ENCODE peak calls at places on chromosomes 2 and 18, in nine cellular contexts. Y is activated CD4-positive, CD25-positive, alpha-beta regulatory T cell treated with anti-CD3 and anti-CD28 coated beads, Interleukin-2, amount 50 U/mL, for 72 hours; M is GM10248; C is NCI-H2029; P is mucosa of gallbladder; F is NB4; B is NCI-H460; G is stimulated activated CD8-positive, alpha-beta memory T cell treated with anti-CD3 and anti-CD28 coated beads, Interleukin-4, amount 100 ng/mL, for 4 hours; L is epithelial cell of esophagus. H is an unnamed sample.

GRCh38 chr2:231604101-231604684 is 11.5 kb downstream of the TEX44 start:
- DNase-seq in Y (no peak), M (peak), C (no peak), P (peak), F (no peak), B (no peak), G (no peak), L (peak), H (peak)

GRCh38 chr2:240597054-240597418 is 10.5 kb downstream of the CAPN10 start:
- DNase-seq in Y (peak), M (no peak), C (no peak), P (no peak), F (no peak), B (no peak), G (no peak), L (no peak), H (no peak)

GRCh38 chr2:241776336-241777166 is at the start of gene GAL3ST2:
- DNase-seq in Y (peak), M (no peak), C (no peak), P (no peak), F (no peak), B (no peak), G (no peak), L (no peak), H (no peak)

GRCh38 chr2:205680067-205680466 is 2.2 kb upstream of the NRP2 start:
- DNase-seq in Y (no peak), M (peak), C (peak), P (peak), F (peak), B (peak), G (no peak), L (peak), H (peak)

GRCh38 chr2:182291296-182291695 is 135.5 kb downstream of the PDE1A start:
- DNase-seq in Y (no peak), M (no peak), C (no peak), P (no peak), F (no peak), B (no peak), G (no peak), L (no peak), H (no peak)

GRCh38 chr2:168758970-168759820 is 43.2 kb upstream of the NOSTRIN start:
- DNase-seq in Y (no peak), M (peak), C (peak), P (no peak), F (peak), B (peak), G (no peak), L (peak), H (peak)

GRCh38 chr2:217901826-217902225 is 101.0 kb downstream of the TNS1 start:
- DNase-seq in Y (no peak), M (no peak), C (no peak), P (no peak), F (peak), B (no peak), G (no peak), L (no peak), H (no peak)

GRCh38 chr2:181231151-181231550 is 226.0 kb upstream of the ITGA4 start:
- DNase-seq in Y (no peak), M (no peak), C (no peak), P (no peak), F (peak), B (no peak), G (no peak), L (peak), H (no peak)

GRCh38 chr2:53490659-53491058 is 276.9 kb upstream of the CHAC2 start:
- DNase-seq in Y (no peak), M (no peak), C (no peak), P (peak), F (no peak), B (no peak), G (no peak), L (peak), H (no peak)

GRCh38 chr2:63654959-63655358 is 66.2 kb downstream of the MDH1 start:
- DNase-seq in Y (no peak), M (peak), C (no peak), P (no peak), F (no peak), B (no peak), G (no peak), L (peak), H (no peak)

GRCh38 chr2:11642972-11643371 is 27.0 kb downstream of the NTSR2 start:
- DNase-seq in Y (no peak), M (no peak), C (no peak), P (no peak), F (no peak), B (no peak), G (no peak), L (no peak), H (no peak)

GRCh38 chr2:5839563-5839962 is 147.4 kb downstream of the SOX11 start:
- DNase-seq in Y (no peak), M (no peak), C (no peak), P (no peak), F (no peak), B (no peak), G (no peak), L (no peak), H (no peak)

GRCh38 chr2:171531291-171531690 is 9.0 kb downstream of the CYBRD1 start:
- DNase-seq in Y (no peak), M (no peak), C (no peak), P (peak), F (peak), B (no peak), G (no peak), L (peak), H (no peak)

GRCh38 chr2:134431837-134432437 is 178.1 kb downstream of the MGAT5 start:
- DNase-seq in Y (no peak), M (no peak), C (no peak), P (no peak), F (no peak), B (no peak), G (no peak), L (peak), H (peak)

GRCh38 chr2:133138693-133139092 is 429.6 kb downstream of the NCKAP5 start:
- DNase-seq in Y (no peak), M (no peak), C (no peak), P (no peak), F (no peak), B (no peak), G (no peak), L (peak), H (no peak)

GRCh38 chr2:133490412-133490958 is 77.8 kb downstream of the NCKAP5 start:
- DNase-seq in Y (no peak), M (no peak), C (no peak), P (no peak), F (no peak), B (no peak), G (no peak), L (no peak), H (no peak)

GRCh38 chr18:71022389-71022788 is 733.5 kb downstream of the SOCS6 start:
- DNase-seq in Y (no peak), M (no peak), C (no peak), P (no peak), F (no peak), B (no peak), G (no peak), L (no peak), H (no peak)

GRCh38 chr2:47091118-47091517 is 64.0 kb downstream of the STPG4 start:
- DNase-seq in Y (no peak), M (no peak), C (no peak), P (no peak), F (no peak), B (no peak), G (no peak), L (no peak), H (no peak)

GRCh38 chr2:45119855-45120254 is 110.6 kb upstream of the SIX2 start:
- DNase-seq in Y (no peak), M (no peak), C (no peak), P (no peak), F (no peak), B (no peak), G (no peak), L (peak), H (peak)

GRCh38 chr2:237864940-237865622 is 5.7 kb downstream of the RAMP1 start:
- DNase-seq in Y (no peak), M (no peak), C (no peak), P (no peak), F (no peak), B (no peak), G (no peak), L (peak), H (peak)

GRCh38 chr2:165698621-165698946 is 95.5 kb downstream of the GALNT3 start:
- DNase-seq in Y (no peak), M (peak), C (peak), P (peak), F (peak), B (peak), G (no peak), L (peak), H (peak)

GRCh38 chr2:219496781-219497494 is 1.8 kb upstream of the GMPPA start:
- DNase-seq in Y (no peak), M (no peak), C (no peak), P (no peak), F (no peak), B (no peak), G (no peak), L (peak), H (no peak)

GRCh38 chr2:168787098-168787781 is 15.2 kb upstream of the NOSTRIN start:
- DNase-seq in Y (no peak), M (no peak), C (no peak), P (no peak), F (no peak), B (no peak), G (no peak), L (no peak), H (no peak)

GRCh38 chr2:225694664-225695063 is 295.2 kb downstream of the NYAP2 start:
- DNase-seq in Y (no peak), M (no peak), C (no peak), P (no peak), F (no peak), B (no peak), G (no peak), L (peak), H (no peak)

GRCh38 chr2:110973275-110973674 is 147.4 kb upstream of the BCL2L11 start:
- DNase-seq in Y (no peak), M (no peak), C (no peak), P (no peak), F (no peak), B (no peak), G (no peak), L (no peak), H (no peak)

GRCh38 chr2:42132066-42132965 is 36.8 kb upstream of the EML4 start:
- DNase-seq in Y (no peak), M (no peak), C (no peak), P (no peak), F (peak), B (no peak), G (no peak), L (no peak), H (no peak)

GRCh38 chr2:26852405-26853348 is 4.7 kb downstream of the DPYSL5 start:
- DNase-seq in Y (no peak), M (no peak), C (no peak), P (no peak), F (no peak), B (no peak), G (no peak), L (no peak), H (no peak)

GRCh38 chr18:10225300-10225699 is 229.1 kb upstream of the APCDD1 start:
- DNase-seq in Y (no peak), M (no peak), C (no peak), P (no peak), F (no peak), B (no peak), G (no peak), L (no peak), H (no peak)

GRCh38 chr2:148517822-148518221 is 126.7 kb upstream of the EPC2 start:
- DNase-seq in Y (no peak), M (no peak), C (no peak), P (no peak), F (no peak), B (no peak), G (no peak), L (no peak), H (no peak)

GRCh38 chr2:74689671-74690070 is 35.6 kb downstream of the SEMA4F start:
- DNase-seq in Y (no peak), M (no peak), C (no peak), P (no peak), F (no peak), B (no peak), G (no peak), L (peak), H (no peak)

GRCh38 chr2:12416600-12416999 is 300.1 kb upstream of the TRIB2 start:
- DNase-seq in Y (no peak), M (no peak), C (no peak), P (peak), F (peak), B (no peak), G (peak), L (peak), H (no peak)

GRCh38 chr2:157439792-157440186 is 4.1 kb downstream of the CYTIP start:
- DNase-seq in Y (no peak), M (peak), C (no peak), P (no peak), F (peak), B (no peak), G (no peak), L (no peak), H (no peak)

GRCh38 chr2:215355801-215356200 is 43.9 kb downstream of the ATIC start:
- DNase-seq in Y (no peak), M (no peak), C (no peak), P (no peak), F (no peak), B (no peak), G (no peak), L (no peak), H (no peak)